ENCODE peak calls at places on chromosome 9, in five cellular contexts. M is ascending aorta, C is ovary, U is lung, E is psoas muscle. V is an unnamed sample.

GRCh38 chr9:79763861-79764260 is 192.1 kb downstream of the TLE4 start:
- DNase-seq in M (no peak), C (peak; percentile 63), U (no peak), E (peak; percentile 16), V (no peak)

GRCh38 chr9:19050637-19051591 is 1.7 kb downstream of the RRAGA start:
- DNase-seq in M (no peak), C (no peak), U (no peak), E (no peak), V (no peak)

GRCh38 chr9:95793924-95794828 is 81.3 kb upstream of the ERCC6L2 start:
- DNase-seq in M (no peak), C (no peak), U (no peak), E (no peak), V (no peak)

GRCh38 chr9:135100241-135101067 is 13.0 kb downstream of the OLFM1 start:
- DNase-seq in M (no peak), C (no peak), U (no peak), E (no peak), V (peak; percentile 16)

GRCh38 chr9:76873056-76873792 is 32.7 kb downstream of the PRUNE2 start:
- DNase-seq in M (no peak), C (no peak), U (no peak), E (peak; percentile 23), V (no peak)

GRCh38 chr9:21576331-21577189 is 94.4 kb upstream of the IFNE start:
- DNase-seq in M (no peak), C (no peak), U (no peak), E (peak; percentile 15), V (no peak)

GRCh38 chr9:79061766-79062165 is 510.0 kb upstream of the TLE4 start:
- DNase-seq in M (no peak), C (no peak), U (no peak), E (no peak), V (no peak)

GRCh38 chr9:71626395-71626794 is 141.9 kb downstream of the CEMIP2 start:
- DNase-seq in M (no peak), C (no peak), U (no peak), E (no peak), V (no peak)

GRCh38 chr9:117963493-117963892 is 259.3 kb downstream of the TLR4 start:
- DNase-seq in M (no peak), C (no peak), U (no peak), E (no peak), V (no peak)

GRCh38 chr9:91177661-91178280 is 183.9 kb downstream of the AUH start:
- DNase-seq in M (no peak), C (no peak), U (peak; percentile 22), E (no peak), V (peak; percentile 50)

GRCh38 chr9:96859461-96860198 is 5.3 kb upstream of the ZNF782 start:
- DNase-seq in M (no peak), C (no peak), U (no peak), E (no peak), V (no peak)

GRCh38 chr9:126752376-126752775 is 52.5 kb upstream of the ZBTB43 start:
- DNase-seq in M (no peak), C (no peak), U (no peak), E (no peak), V (no peak)

GRCh38 chr9:129139993-129140396 is 28.8 kb downstream of the PTPA start:
- DNase-seq in M (peak; percentile 91), C (peak; percentile 89), U (peak; percentile 90), E (peak; percentile 95), V (peak; percentile 87)
- H3K4me1 ChIP-seq in M (peaks cover 49% of the 10 kb centered on the region), C (peaks cover 46% of the 10 kb centered on the region), U (peaks cover 28% of the 10 kb centered on the region), E (peaks cover 58% of the 10 kb centered on the region), V (peaks cover 45% of the 10 kb centered on the region)

GRCh38 chr9:6765396-6765795 is 7.6 kb downstream of the KDM4C start:
- DNase-seq in M (no peak), C (no peak), U (no peak), E (no peak), V (no peak)
- H3K4me3 ChIP-seq in M (no peak overlapping the region), C (no peak overlapping the region), U (no peak overlapping the region), E (no peak overlapping the region), V (no peak overlapping the region)

GRCh38 chr9:35814106-35814840 is 569 bp downstream of the HINT2 start:
- DNase-seq in M (no peak), C (peak; percentile 82), U (peak; percentile 64), E (peak; percentile 73), V (peak; percentile 78)

GRCh38 chr9:35818341-35818740 is 3.5 kb upstream of the HINT2 start:
- DNase-seq in M (no peak), C (no peak), U (no peak), E (no peak), V (no peak)

GRCh38 chr9:35813434-35814105 is 1.3 kb downstream of the HINT2 start:
- DNase-seq in M (no peak), C (no peak), U (no peak), E (no peak), V (no peak)

GRCh38 chr9:35814841-35815543 is at the start of gene HINT2:
- DNase-seq in M (peak; percentile 97), C (peak; percentile 96), U (peak; percentile 97), E (peak; percentile 95), V (peak; percentile 96)

DNA sequence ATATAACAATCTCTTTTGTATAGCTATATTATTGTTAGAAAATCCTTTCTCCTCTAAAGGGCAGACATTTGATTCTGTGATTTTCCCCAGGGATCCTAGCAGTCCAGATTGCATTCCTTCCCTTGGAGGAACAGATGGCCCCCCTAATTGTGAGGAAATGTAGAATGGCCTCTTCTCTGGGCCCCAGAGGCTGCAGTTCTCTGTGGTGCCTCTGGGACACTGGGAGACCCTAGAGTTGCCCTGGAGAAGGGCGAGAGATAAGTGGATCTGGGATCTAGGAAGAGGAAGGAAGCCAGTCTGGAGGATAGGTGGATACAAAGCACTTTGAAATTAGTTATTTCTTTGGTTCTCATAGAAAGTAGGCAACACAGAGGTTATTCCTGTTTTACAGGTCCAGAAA is 1.9 kb upstream of the HINT2 start:
- DNase-seq in M (no peak), C (no peak), U (no peak), E (no peak), V (no peak)
- TF ChIP-seq CTCF in M (no peak), C (no peak), U (no peak), E (no peak), V (no peak)

GRCh38 chr9:137201205-137201868 is 796 bp upstream of the TPRN start:
- DNase-seq in M (no peak), C (no peak), U (no peak), E (no peak), V (no peak)
- H3K4me1 ChIP-seq in M (peaks cover 28% of the 10 kb centered on the region), C (peaks cover 23% of the 10 kb centered on the region), U (peaks cover 37% of the 10 kb centered on the region), E (peaks cover 66% of the 10 kb centered on the region), V (peaks cover 31% of the 10 kb centered on the region)

GRCh38 chr9:97874617-97875016 is 21.6 kb downstream of the FOXE1 start:
- DNase-seq in M (no peak), C (no peak), U (no peak), E (no peak), V (no peak)
- H3K4me3 ChIP-seq in M (no peak overlapping the region), C (no peak overlapping the region), U (no peak overlapping the region), E (no peak overlapping the region), V (no peak overlapping the region)

GRCh38 chr9:74770508-74771261 is 117.0 kb downstream of the TRPM6 start:
- DNase-seq in M (no peak), C (peak; percentile 34), U (no peak), E (no peak), V (peak; percentile 24)
- TF ChIP-seq CTCF in M (no peak), C (no peak), U (no peak), E (peak; percentile 29), V (peak; percentile 35)

GRCh38 chr9:114737118-114737517 is 55.1 kb upstream of the TEX48 start:
- DNase-seq in M (no peak), C (no peak), U (no peak), E (no peak), V (no peak)

GRCh38 chr9:114735732-114736131 is 53.7 kb upstream of the TEX48 start:
- DNase-seq in M (no peak), C (no peak), U (no peak), E (no peak), V (no peak)

GRCh38 chr9:114742947-114743346 is 61.0 kb upstream of the TEX48 start:
- DNase-seq in M (no peak), C (no peak), U (no peak), E (no peak), V (no peak)

GRCh38 chr9:114743446-114743845 is 61.5 kb upstream of the TEX48 start:
- DNase-seq in M (no peak), C (no peak), U (no peak), E (no peak), V (no peak)

DNA sequence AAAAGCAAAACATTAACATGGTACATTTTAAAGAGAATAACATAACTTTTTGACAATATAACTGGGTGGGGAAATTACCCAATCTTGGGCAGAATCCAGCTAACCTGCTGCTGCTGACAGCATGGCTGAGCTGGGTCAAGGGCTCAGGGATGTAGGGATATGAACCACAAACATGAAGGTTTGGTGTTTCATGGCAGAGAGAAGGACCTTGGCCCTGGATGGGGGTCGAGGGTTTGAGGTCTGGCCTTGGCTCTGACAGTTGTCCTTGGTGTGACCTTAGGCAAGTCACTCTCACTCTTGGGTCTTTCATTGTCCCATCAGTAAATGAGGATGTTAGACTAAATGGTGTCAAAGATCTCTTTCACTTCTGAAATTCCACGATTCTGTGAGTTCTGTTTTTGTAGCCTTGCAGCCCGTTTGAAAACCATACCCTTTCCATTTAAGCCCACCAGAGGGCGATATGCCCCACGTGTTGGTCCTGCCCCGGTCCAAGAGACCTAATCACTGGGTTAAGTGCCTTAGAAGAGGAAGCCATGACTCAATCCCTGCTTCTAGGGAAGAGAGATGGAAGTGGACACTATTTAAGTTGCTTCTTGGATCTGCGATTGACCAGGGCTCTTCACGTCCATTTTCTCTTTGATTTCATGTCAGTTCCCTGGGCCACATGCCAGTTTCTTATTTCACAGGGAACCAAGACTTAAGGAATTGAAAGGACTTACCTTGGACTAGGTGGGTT is 56.8 kb upstream of the TEX48 start:
- DNase-seq in M (no peak), C (no peak), U (peak; percentile 78), E (peak; percentile 44), V (peak; percentile 43)
- H3K4me1 ChIP-seq in M (no peaks in the 10 kb centered on the region), C (no peaks in the 10 kb centered on the region), U (no peaks in the 10 kb centered on the region), E (no peaks in the 10 kb centered on the region), V (no peaks in the 10 kb centered on the region)